ENCODE peak calls at places on chromosomes 11 and 22, in eight cellular contexts. F is PC-3, H is tibial nerve, B is psoas muscle, R is HFFc6, S is neural progenitor cell, C is GM12865, I is RWPE1. G is an unnamed sample.

GRCh38 chr11:61959678-61960077 is 7.8 kb downstream of the FTH1 start:
- DNase-seq in S (no peak), F (no peak), I (no peak), C (no peak), R (no peak), B (no peak), H (no peak), G (no peak)

GRCh38 chr11:132072880-132073213 is 702.4 kb downstream of the NTM start:
- DNase-seq in C (no peak), B (no peak), H (no peak), S (no peak), F (no peak), R (no peak), I (no peak), G (no peak)

GRCh38 chr11:19398772-19399542 is 158.2 kb upstream of the E2F8 start:
- DNase-seq in R (peak), C (no peak), B (peak), F (peak), I (peak), H (peak), S (no peak), G (no peak)

GRCh38 chr22:22943521-22944267 is 56.1 kb downstream of the IGLL5 start:
- DNase-seq in B (no peak), R (no peak), S (no peak), F (no peak), I (no peak), C (peak), H (no peak), G (no peak)

GRCh38 chr11:62392944-62393628 is 25.7 kb upstream of the SCGB1A1 start:
- DNase-seq in R (no peak), B (no peak), C (peak), S (no peak), F (peak), I (peak), H (no peak), G (no peak)

GRCh38 chr11:7577883-7578242 is 64.1 kb downstream of the PPFIBP2 start:
- DNase-seq in B (no peak), I (no peak), F (peak), H (no peak), S (no peak), R (peak), C (no peak), G (no peak)

GRCh38 chr11:35418847-35419712 is at the start of gene SLC1A2:
- DNase-seq in C (no peak), B (peak), R (peak), I (no peak), S (peak), H (no peak), F (no peak), G (peak)

GRCh38 chr11:47324520-47324919 is 28.0 kb downstream of the MYBPC3 start:
- DNase-seq in F (no peak), H (no peak), I (no peak), C (no peak), R (no peak), B (no peak), S (no peak), G (no peak)

GRCh38 chr11:3340025-3340424 is 38.9 kb downstream of the ZNF195 start:
- DNase-seq in H (no peak), F (peak), I (peak), R (peak), B (no peak), C (no peak), S (no peak), G (no peak)

GRCh38 chr11:44812971-44813370 is 86.2 kb downstream of the TSPAN18 start:
- DNase-seq in B (no peak), H (no peak), R (no peak), S (no peak), I (no peak), F (no peak), C (no peak), G (no peak)
- TF ChIP-seq CTCF in B (no peak), H (no peak), R (no peak), S (no peak), I (no peak), F (no peak), C (no peak), G (no peak)

GRCh38 chr11:59187020-59187419 is 15.1 kb downstream of the DTX4 start:
- DNase-seq in H (no peak), C (no peak), B (no peak), F (no peak), S (no peak), R (no peak), I (no peak), G (no peak)

GRCh38 chr11:59185412-59185811 is 13.5 kb downstream of the DTX4 start:
- DNase-seq in F (no peak), H (no peak), R (no peak), C (no peak), S (no peak), I (no peak), B (no peak), G (no peak)

GRCh38 chr11:59187587-59187986 is 15.7 kb downstream of the DTX4 start:
- DNase-seq in I (no peak), R (no peak), H (no peak), C (no peak), S (no peak), F (no peak), B (peak), G (no peak)

GRCh38 chr11:59184876-59185275 is 12.9 kb downstream of the DTX4 start:
- DNase-seq in C (no peak), R (no peak), S (no peak), I (no peak), F (no peak), B (no peak), H (no peak), G (no peak)

DNA sequence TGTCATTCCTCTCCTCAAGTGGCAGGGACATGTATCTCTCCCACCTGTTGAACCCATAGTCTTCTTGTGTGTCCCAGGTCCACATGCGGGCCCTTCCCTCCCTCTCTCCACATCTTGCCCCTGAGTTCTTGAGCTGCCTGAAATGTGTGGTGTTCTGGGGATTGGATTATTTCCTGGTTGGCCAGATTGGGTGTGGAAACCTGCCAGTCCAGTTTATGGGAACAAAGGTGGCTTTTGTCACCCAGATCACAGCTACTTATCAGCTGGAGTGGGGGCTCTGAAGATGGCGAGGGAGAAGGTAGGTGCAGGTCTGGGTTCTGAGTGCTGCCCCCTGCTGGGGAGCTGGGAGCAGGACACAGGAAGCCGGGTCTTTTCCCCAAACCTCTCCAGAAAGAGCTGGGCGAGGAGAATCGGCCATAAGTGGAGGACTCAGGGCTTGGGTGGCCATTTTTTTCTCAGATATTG is 14.2 kb downstream of the DTX4 start:
- DNase-seq in S (peak), B (no peak), I (peak), F (peak), C (peak), H (no peak), R (no peak), G (peak)
- TF ChIP-seq CTCF in S (peak), B (peak), I (peak), F (peak), C (peak), H (peak), R (peak), G (peak)

GRCh38 chr22:31952094-31952401 is 7.7 kb downstream of the YWHAH start:
- DNase-seq in C (no peak), H (no peak), R (peak), B (no peak), S (no peak), F (no peak), I (no peak), G (no peak)
- TF ChIP-seq CTCF in C (no peak), H (no peak), R (peak), B (no peak), S (no peak), F (no peak), I (no peak), G (no peak)

GRCh38 chr11:27438595-27438981 is 34.0 kb downstream of the LGR4 start:
- DNase-seq in I (no peak), F (no peak), C (no peak), R (no peak), S (no peak), B (no peak), H (no peak), G (no peak)

GRCh38 chr11:27429740-27430451 is 42.7 kb downstream of the LGR4 start:
- DNase-seq in S (no peak), C (no peak), R (peak), F (no peak), I (peak), H (no peak), B (no peak), G (no peak)

GRCh38 chr11:27431808-27432207 is 40.8 kb downstream of the LGR4 start:
- DNase-seq in H (no peak), B (no peak), F (no peak), C (no peak), S (no peak), R (no peak), I (no peak), G (no peak)

GRCh38 chr11:27437824-27438594 is 34.6 kb downstream of the LGR4 start:
- DNase-seq in C (no peak), H (no peak), F (no peak), I (no peak), R (no peak), B (no peak), S (no peak), G (no peak)

DNA sequence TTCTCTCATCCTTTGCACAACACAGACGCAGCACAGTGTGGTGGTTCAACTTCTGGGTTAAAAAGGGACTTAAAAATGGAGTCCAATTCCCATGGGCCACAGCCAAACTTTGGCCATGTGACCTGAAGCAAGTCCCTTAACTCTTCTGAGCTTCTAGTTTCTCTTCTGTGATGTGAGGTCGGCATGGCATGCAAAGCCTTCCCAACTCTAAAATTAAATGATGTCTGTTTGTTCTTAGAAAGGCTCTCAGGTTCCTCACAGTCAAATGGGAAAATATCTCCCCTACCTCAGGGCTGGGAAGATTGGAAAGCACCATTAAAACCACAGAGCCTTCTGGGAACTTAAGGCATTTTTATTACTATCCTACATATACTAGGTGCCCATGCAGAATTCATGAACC is 38.8 kb downstream of the LGR4 start:
- DNase-seq in R (no peak), B (no peak), F (no peak), C (peak), S (no peak), I (no peak), H (no peak), G (no peak)
- TF ChIP-seq CTCF in R (no peak), B (no peak), F (no peak), C (no peak), S (no peak), I (no peak), H (no peak), G (no peak)

GRCh38 chr11:77403228-77403627 is 70.7 kb downstream of the PAK1 start:
- DNase-seq in F (no peak), H (no peak), I (no peak), B (no peak), C (no peak), S (no peak), R (no peak), G (no peak)

GRCh38 chr11:77401486-77402217 is 72.2 kb downstream of the PAK1 start:
- DNase-seq in F (peak), B (no peak), I (peak), C (no peak), H (no peak), S (no peak), R (no peak), G (no peak)

GRCh38 chr11:77402218-77402556 is 71.7 kb downstream of the PAK1 start:
- DNase-seq in S (no peak), R (no peak), C (no peak), B (no peak), F (no peak), I (no peak), H (no peak), G (no peak)

GRCh38 chr11:77400306-77400705 is 73.6 kb downstream of the PAK1 start:
- DNase-seq in I (no peak), H (no peak), F (no peak), C (no peak), B (no peak), R (no peak), S (peak), G (no peak)

GRCh38 chr11:77400775-77401469 is 73.0 kb downstream of the PAK1 start:
- DNase-seq in F (no peak), C (no peak), S (no peak), H (no peak), B (peak), R (no peak), I (no peak), G (no peak)
- TF ChIP-seq CTCF in F (no peak), C (no peak), S (no peak), H (no peak), B (peak), R (no peak), I (no peak), G (no peak)

DNA sequence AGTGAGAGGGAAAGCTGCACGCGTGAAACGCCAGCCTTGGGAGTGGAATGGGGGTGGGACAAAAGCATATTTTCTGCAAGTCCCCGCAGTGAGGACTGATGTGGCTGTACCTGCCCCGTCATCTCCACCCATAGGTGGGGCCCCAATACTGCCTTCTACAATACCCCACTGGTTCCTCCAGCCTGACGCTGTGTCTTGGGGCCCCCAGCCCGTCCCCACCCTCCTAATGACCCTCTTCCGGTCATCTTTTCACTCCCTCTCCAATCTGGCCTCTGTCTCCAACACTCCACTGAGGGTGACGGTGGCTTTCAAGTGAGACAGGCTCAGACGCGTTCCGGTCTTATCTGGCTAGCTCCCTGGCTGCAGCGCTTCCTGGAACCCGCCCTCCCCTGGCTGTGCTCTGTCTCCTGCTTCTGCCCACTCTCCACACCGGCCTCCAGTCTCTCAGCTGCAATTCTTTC is 104.2 kb downstream of the MICAL3 start:
- DNase-seq in S (peak), I (peak), C (no peak), B (no peak), F (no peak), H (no peak), R (no peak), G (no peak)
- TF ChIP-seq CTCF in S (no peak), I (no peak), C (no peak), B (no peak), F (no peak), H (no peak), R (no peak), G (no peak)

GRCh38 chr11:104943561-104943960 is 24.8 kb downstream of the CASP4 start:
- DNase-seq in I (no peak), S (no peak), H (no peak), R (no peak), C (no peak), F (no peak), B (no peak), G (no peak)

GRCh38 chr11:104944080-104944479 is 24.3 kb downstream of the CASP4 start:
- DNase-seq in I (no peak), B (no peak), R (no peak), H (no peak), C (no peak), S (no peak), F (no peak), G (no peak)

DNA sequence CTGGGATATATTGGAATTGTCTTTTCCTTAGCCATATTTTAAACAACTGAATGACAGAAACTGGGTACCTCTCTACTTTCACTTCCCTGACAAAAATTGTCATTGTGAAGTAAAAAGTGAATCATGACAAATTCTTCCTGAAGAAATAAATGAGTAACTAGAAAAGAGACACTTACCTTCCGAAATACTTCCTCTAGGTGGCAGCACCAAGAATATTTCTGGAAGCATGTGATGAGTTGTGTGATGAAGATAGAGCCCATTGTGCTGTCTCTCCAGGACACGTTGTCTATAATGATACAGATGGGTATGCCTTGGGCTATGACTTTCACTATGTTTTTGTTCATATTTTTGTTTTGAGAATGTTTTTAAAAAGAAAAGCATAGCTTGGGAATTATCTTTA is 21.5 kb downstream of the CASP4 start:
- DNase-seq in C (peak), R (peak), S (peak), B (no peak), F (peak), H (peak), I (peak), G (no peak)
- TF ChIP-seq CTCF in C (peak), R (peak), S (peak), B (peak), F (peak), H (peak), I (peak), G (peak)

DNA sequence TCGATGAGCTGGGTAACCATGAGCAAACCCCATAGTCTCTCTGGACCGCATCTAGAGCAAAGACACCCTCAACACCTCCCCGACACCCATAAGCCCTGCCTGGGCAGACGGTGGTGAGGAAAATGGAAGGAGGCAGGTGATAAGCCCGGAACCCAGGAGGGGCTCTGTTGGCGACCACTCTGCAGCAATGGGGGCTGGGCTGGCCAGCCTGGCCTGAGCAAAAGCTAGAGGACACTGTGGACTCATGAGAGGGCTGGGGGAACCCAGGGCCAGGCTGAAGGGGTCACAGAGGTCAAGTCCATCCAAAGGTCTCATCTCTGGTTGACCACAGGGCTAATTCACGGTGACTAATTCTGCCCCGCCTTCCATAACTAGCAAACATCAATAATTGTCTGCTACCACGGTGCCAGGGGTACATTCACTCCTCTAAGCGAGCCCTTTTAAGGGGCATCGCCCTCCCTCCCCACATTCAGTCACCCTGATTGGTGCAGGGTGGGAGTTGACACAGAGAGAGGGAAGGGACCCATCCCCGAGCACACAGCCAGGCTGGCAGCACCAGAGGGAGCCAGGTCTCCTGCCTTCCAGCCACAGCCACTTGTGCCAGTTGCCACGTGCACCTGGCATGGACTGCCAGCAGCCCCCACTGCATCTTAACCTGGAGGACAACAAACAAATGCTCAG is 4.0 kb downstream of the PYGM start:
- DNase-seq in S (no peak), F (no peak), R (no peak), I (no peak), C (no peak), H (no peak), B (peak), G (no peak)
- TF ChIP-seq CTCF in S (no peak), F (no peak), R (no peak), I (no peak), C (no peak), H (no peak), B (no peak), G (no peak)

G was measured in glutamatergic neuron.